ENCODE peak calls at places on chromosomes 6 and 20, in ten cellular contexts. K is GM23338, J is uterus, F is AG10803, N is pancreas, W is right lobe of liver, Z is heart right ventricle, L is PC-3, U is heart left ventricle, S is OCI-LY7. P is an unnamed sample.

GRCh38 chr20:10558635-10559187 is 115.1 kb downstream of the JAG1 start:
- DNase-seq in L (peak; percentile 92), J (no peak), F (peak; percentile 84), U (no peak), N (no peak), K (no peak), S (no peak), Z (no peak), W (no peak), P (peak; percentile 84)

GRCh38 chr20:33276303-33277113 is 6.5 kb upstream of the BPIFB1 start:
- DNase-seq in S (no peak), U (no peak), W (no peak), K (no peak), J (no peak), F (no peak), Z (no peak), N (no peak), L (no peak), P (no peak)

GRCh38 chr20:43190332-43190953 is 737 bp upstream of the PTPRT start:
- DNase-seq in L (no peak), K (peak; percentile 1), S (no peak), U (no peak), Z (no peak), F (no peak), W (no peak), N (no peak), J (no peak), P (no peak)

GRCh38 chr6:10441004-10441654 is 26.3 kb upstream of the TFAP2A start:
- DNase-seq in W (no peak), N (no peak), L (peak; percentile 98), F (peak; percentile 91), Z (no peak), S (no peak), J (no peak), U (no peak), K (no peak), P (no peak)

GRCh38 chr6:55379895-55380294 is 52.6 kb downstream of the GFRAL start:
- DNase-seq in L (no peak), F (no peak), U (no peak), J (no peak), Z (no peak), W (no peak), K (no peak), S (no peak), N (no peak), P (no peak)

GRCh38 chr6:134287863-134288537 is 29.9 kb downstream of the SGK1 start:
- DNase-seq in S (no peak), L (no peak), J (no peak), U (no peak), W (no peak), Z (no peak), N (no peak), K (no peak), F (no peak), P (peak; percentile 37)

GRCh38 chr6:98747246-98747645 is 87.1 kb upstream of the POU3F2 start:
- DNase-seq in F (no peak), K (no peak), J (no peak), Z (no peak), L (no peak), S (no peak), W (no peak), N (no peak), U (no peak), P (no peak)

GRCh38 chr20:17491488-17491887 is 39.7 kb downstream of the BFSP1 start:
- DNase-seq in U (no peak), Z (no peak), K (no peak), S (no peak), L (no peak), N (no peak), F (no peak), W (no peak), J (no peak), P (no peak)

DNA sequence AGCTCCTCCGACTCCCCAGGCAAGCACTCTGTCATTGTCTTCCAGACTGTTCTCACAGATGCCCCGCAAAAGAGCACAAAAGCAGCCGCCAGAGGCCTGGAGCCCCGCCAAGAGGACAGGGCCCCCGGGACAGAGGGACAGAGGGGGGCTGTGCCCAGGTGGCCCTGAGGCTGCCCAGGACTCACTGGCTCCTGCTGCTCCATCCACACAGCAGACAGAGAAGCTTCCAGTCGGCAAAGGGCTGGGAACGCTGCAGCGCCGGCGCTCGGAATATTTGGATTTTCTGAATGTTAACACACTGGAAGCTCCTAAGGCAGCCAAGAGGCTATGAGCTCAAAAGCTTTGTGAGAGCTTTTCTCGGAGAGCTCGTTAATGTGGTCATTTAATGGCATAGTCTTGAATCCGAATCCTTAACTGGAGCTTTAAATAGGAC is 68.0 kb upstream of the QKI start:
- DNase-seq in W (no peak), K (no peak), Z (no peak), U (no peak), F (no peak), N (no peak), L (no peak), J (no peak), S (no peak), P (no peak)
- H3K4me3 ChIP-seq in W (no peak overlapping the region), K (no peak overlapping the region), Z (no peak overlapping the region), U (no peak overlapping the region), F (no peak overlapping the region), N (no peak overlapping the region), L (no peak overlapping the region), J (no peak overlapping the region), S (no peak overlapping the region), P (no peak overlapping the region)

GRCh38 chr6:116108836-116109235 is 8.2 kb downstream of the NT5DC1 start:
- DNase-seq in L (no peak), S (no peak), W (no peak), J (no peak), Z (no peak), F (no peak), U (no peak), N (no peak), K (no peak), P (no peak)

GRCh38 chr6:116115781-116116180 is 10.2 kb downstream of the COL10A1 start:
- DNase-seq in S (no peak), L (peak; percentile 6), J (no peak), U (no peak), Z (no peak), K (no peak), N (no peak), F (peak; percentile 20), W (no peak), P (no peak)

GRCh38 chr6:116106146-116106545 is 5.5 kb downstream of the NT5DC1 start:
- DNase-seq in N (no peak), K (no peak), Z (no peak), L (no peak), J (no peak), S (no peak), W (no peak), F (no peak), U (no peak), P (no peak)

GRCh38 chr6:116113386-116113785 is 12.5 kb downstream of the COL10A1 start:
- DNase-seq in K (no peak), Z (no peak), W (no peak), N (no peak), L (no peak), U (no peak), S (no peak), F (no peak), J (no peak), P (no peak)

GRCh38 chr6:116111552-116112528 is 11.2 kb downstream of the NT5DC1 start:
- DNase-seq in U (no peak), Z (no peak), W (no peak), J (no peak), K (peak; percentile 84), N (no peak), L (peak; percentile 64), F (peak; percentile 40), S (peak; percentile 47), P (peak; percentile 64)
- TF ChIP-seq CTCF in U (peak; percentile 16), Z (peak; percentile 52), W (peak; percentile 44), J (peak; percentile 11), K (peak; percentile 81), N (no peak), L (peak; percentile 79), F (peak; percentile 68), S (peak; percentile 89), P (peak; percentile 63)

DNA sequence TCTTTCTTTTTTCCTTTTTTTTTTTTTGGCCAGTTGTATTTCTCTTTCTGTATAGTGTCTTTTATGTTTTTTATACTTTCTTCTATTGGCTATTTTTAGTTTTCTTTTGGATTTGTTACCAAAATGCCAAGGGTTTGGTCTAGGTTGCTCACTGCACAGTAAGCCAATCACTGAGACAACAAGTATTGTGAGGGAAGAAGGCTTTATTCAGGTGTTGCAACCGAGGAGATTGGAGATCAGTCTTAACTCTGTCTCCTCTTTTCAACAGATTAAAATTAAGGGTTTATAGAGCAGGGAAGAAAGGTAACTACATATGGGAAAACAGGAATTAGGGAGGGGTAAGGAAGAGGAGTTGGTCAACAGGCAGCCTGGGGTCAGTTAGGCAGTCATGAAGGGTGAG is 10.1 kb upstream of the TRIM26 start:
- DNase-seq in F (no peak), W (no peak), N (no peak), S (no peak), L (no peak), Z (no peak), U (no peak), J (no peak), K (no peak), P (no peak)
- H3K4me3 ChIP-seq in F (no peak overlapping the region), W (no peak overlapping the region), N (no peak overlapping the region), S (no peak overlapping the region), L (peak overlapping the region; percentile 12), Z (no peak overlapping the region), U (no peak overlapping the region), J (no peak overlapping the region), K (no peak overlapping the region), P (no peak overlapping the region)

DNA sequence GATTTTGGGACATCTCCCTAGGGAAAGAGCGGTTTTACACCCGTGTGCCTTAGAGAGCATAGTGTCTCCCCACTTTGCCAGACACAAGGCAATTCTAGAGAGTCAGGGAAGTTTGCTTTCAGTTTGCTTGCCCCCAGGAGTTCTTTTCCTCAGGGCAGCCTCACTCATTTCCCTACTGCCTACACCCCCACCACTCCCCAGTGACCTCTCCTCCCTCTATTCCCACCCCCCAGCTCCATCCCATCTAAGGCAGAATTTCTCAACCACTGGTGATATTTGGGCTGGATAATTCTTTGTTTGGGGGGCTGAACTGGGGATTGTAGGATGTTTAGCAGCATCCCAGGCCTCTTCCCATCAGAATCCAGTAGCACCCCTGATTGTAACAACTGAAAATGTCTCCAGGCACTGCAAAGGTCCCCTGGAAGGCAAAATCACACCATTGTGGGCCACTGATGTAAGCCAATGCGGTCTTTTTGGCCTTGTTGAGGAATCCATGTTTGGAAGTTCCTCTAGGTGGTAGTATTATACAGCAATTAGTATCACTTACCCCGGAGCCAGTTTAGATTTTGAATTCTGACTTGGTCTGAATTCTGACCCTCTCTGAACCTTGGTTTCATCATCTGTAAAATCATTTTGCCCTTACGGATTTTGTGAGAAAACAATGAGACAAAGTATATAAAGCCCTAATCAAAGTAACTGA is 1.3 kb downstream of the EPPIN start:
- DNase-seq in S (peak; percentile 5), L (peak; percentile 67), F (peak; percentile 40), N (no peak), U (no peak), W (no peak), J (no peak), Z (no peak), K (peak; percentile 82), P (peak; percentile 3)
- TF ChIP-seq CTCF in S (peak; percentile 57), L (peak; percentile 76), F (peak; percentile 51), N (peak; percentile 16), U (peak; percentile 26), W (peak; percentile 30), J (no peak), Z (peak; percentile 48), K (peak; percentile 72), P (peak; percentile 11)

GRCh38 chr20:52152921-52153320 is 38.7 kb downstream of the ZFP64 start:
- DNase-seq in L (no peak), K (no peak), Z (no peak), N (no peak), J (no peak), U (no peak), S (no peak), W (no peak), F (no peak), P (no peak)
- H3K4me3 ChIP-seq in L (no peak overlapping the region), K (no peak overlapping the region), Z (no peak overlapping the region), N (no peak overlapping the region), J (no peak overlapping the region), U (no peak overlapping the region), S (no peak overlapping the region), W (no peak overlapping the region), F (no peak overlapping the region), P (no peak overlapping the region)